ENCODE peak calls at places on chromosome 5, in six cellular contexts. D is choroid plexus epithelial cell, B is body of pancreas, S is psoas muscle, O is mammary epithelial cell, T is spleen. H is an unnamed sample.

GRCh38 chr5:92652735-92653134 is 928.3 kb downstream of the NR2F1-AS1 start:
- DNase-seq in D (peak), B (no peak), S (no peak), O (no peak), T (no peak), H (peak)

GRCh38 chr5:169628891-169629290 is 8.2 kb upstream of the DOCK2 start:
- DNase-seq in D (peak), B (no peak), S (no peak), O (no peak), T (no peak), H (peak)

GRCh38 chr5:132074091-132074771 is 642 bp downstream of the CSF2 start:
- DNase-seq in D (no peak), B (no peak), S (peak), O (peak), T (peak), H (no peak)

GRCh38 chr5:163408311-163408923 is 29.0 kb upstream of the CCNG1 start:
- DNase-seq in D (peak), B (peak), S (peak), O (peak), T (peak), H (peak)

GRCh38 chr5:165076686-165077085 is 1571.3 kb downstream of the MAT2B start:
- DNase-seq in D (no peak), B (no peak), S (no peak), O (no peak), T (no peak), H (no peak)

GRCh38 chr5:177332031-177332895 is 19.2 kb downstream of the LMAN2 start:
- DNase-seq in D (no peak), B (no peak), S (no peak), O (no peak), T (peak), H (no peak)

GRCh38 chr5:148912714-148913398 is 86.4 kb downstream of the ADRB2 start:
- DNase-seq in D (peak), B (no peak), S (no peak), O (peak), T (no peak), H (peak)

GRCh38 chr5:121963409-121963808 is 1.6 kb downstream of the SRFBP1 start:
- DNase-seq in D (no peak), B (no peak), S (no peak), O (no peak), T (no peak), H (no peak)

GRCh38 chr5:35617435-35618296 is at the start of gene SPEF2:
- DNase-seq in D (peak), B (peak), S (peak), O (peak), T (peak), H (peak)

GRCh38 chr5:141783599-141784296 is 94.5 kb downstream of the PCDH1 start:
- DNase-seq in D (no peak), B (no peak), S (no peak), O (peak), T (no peak), H (no peak)

GRCh38 chr5:42745426-42745825 is 11.2 kb upstream of the CCDC152 start:
- DNase-seq in D (peak), B (no peak), S (no peak), O (no peak), T (no peak), H (no peak)
- TF ChIP-seq CTCF in D (peak), B (no peak), S (peak), O (peak), T (no peak), H (peak)

GRCh38 chr5:67537439-67538342 is 341.1 kb upstream of the CD180 start:
- DNase-seq in D (peak), B (no peak), S (no peak), O (peak), T (no peak), H (no peak)
- H3K4me3 ChIP-seq in D (peak), B (no peak), S (peak), O (no peak), T (no peak), H (peak)

GRCh38 chr5:1096792-1097191 is 15.1 kb downstream of the SLC12A7 start:
- DNase-seq in D (no peak), B (no peak), S (no peak), O (no peak), T (no peak), H (no peak)
- TF ChIP-seq CTCF in D (no peak), B (no peak), S (no peak), O (no peak), T (no peak), H (no peak)

GRCh38 chr5:77971965-77972544 is 195.9 kb upstream of the TBCA start:
- DNase-seq in D (no peak), B (no peak), S (no peak), O (no peak), T (no peak), H (no peak)
- H3K4me3 ChIP-seq in D (no peak), B (no peak), S (peak), O (no peak), T (peak), H (peak)

GRCh38 chr5:133775584-133776304 is 163.4 kb upstream of the FSTL4 start:
- DNase-seq in D (no peak), B (no peak), S (no peak), O (no peak), T (no peak), H (no peak)

GRCh38 chr5:133777951-133778350 is 165.6 kb upstream of the FSTL4 start:
- DNase-seq in D (no peak), B (no peak), S (no peak), O (no peak), T (no peak), H (no peak)

GRCh38 chr5:133769842-133770241 is 157.5 kb upstream of the FSTL4 start:
- DNase-seq in D (no peak), B (no peak), S (no peak), O (no peak), T (no peak), H (no peak)

GRCh38 chr5:133778636-133779035 is 166.3 kb upstream of the FSTL4 start:
- DNase-seq in D (no peak), B (no peak), S (no peak), O (no peak), T (no peak), H (no peak)

GRCh38 chr5:133773247-133774202 is 161.2 kb upstream of the FSTL4 start:
- DNase-seq in D (no peak), B (no peak), S (no peak), O (no peak), T (no peak), H (no peak)
- TF ChIP-seq CTCF in D (no peak), B (no peak), S (peak), O (no peak), T (no peak), H (no peak)

GRCh38 chr5:40832345-40832744 is 2.7 kb downstream of the RPL37 start:
- DNase-seq in D (peak), B (no peak), S (no peak), O (no peak), T (no peak), H (no peak)
- H3K4me3 ChIP-seq in D (no peak), B (no peak), S (no peak), O (no peak), T (no peak), H (peak)